ENCODE peak calls at places on chromosomes 1 and 21, in four cellular contexts. G, B, J and W are unnamed samples.
A peak's percentile ranks its signal among the peaks of the same experiment; 100 is the strongest.

GRCh38 chr1:87718241-87718950 is 389.7 kb downstream of the LMO4 start:
- DNase-seq in J (no peak), B (no peak), G (no peak), W (no peak)

GRCh38 chr1:28592314-28593071 is 428 bp downstream of the RAB42 start:
- DNase-seq in J (peak; percentile 32), B (no peak), G (no peak), W (no peak)

GRCh38 chr1:182163821-182164223 is 102.3 kb upstream of the ZNF648 start:
- DNase-seq in J (peak; percentile 24), B (peak; percentile 78), G (peak; percentile 63), W (no peak)

GRCh38 chr1:90189889-90190288 is 195.0 kb downstream of the ZNF326 start:
- DNase-seq in B (no peak), G (no peak), J (no peak), W (no peak)

GRCh38 chr1:71565267-71565666 is 484.4 kb upstream of the ZRANB2 start:
- DNase-seq in J (no peak), G (no peak), B (peak; percentile 49), W (no peak)

GRCh38 chr1:156676820-156677615 is at the start of gene NES:
- DNase-seq in B (no peak), G (no peak), J (peak; percentile 50), W (no peak)

GRCh38 chr1:107821340-107821739 is 143.6 kb downstream of the VAV3 start:
- DNase-seq in J (no peak), G (no peak), B (no peak), W (no peak)

GRCh38 chr1:45785583-45785982 is 17.8 kb upstream of the MAST2 start:
- DNase-seq in G (no peak), B (no peak), J (no peak), W (no peak)

GRCh38 chr21:39669976-39670671 is 57.4 kb downstream of the B3GALT5 start:
- DNase-seq in G (no peak), B (no peak), J (peak; percentile 72), W (peak; percentile 85)

GRCh38 chr1:8554956-8555534 is 237.1 kb downstream of the SLC45A1 start:
- DNase-seq in J (no peak), G (no peak), B (peak; percentile 29), W (no peak)

GRCh38 chr21:39078322-39079065 is 104.8 kb downstream of the PSMG1 start:
- DNase-seq in B (no peak), J (no peak), G (no peak), W (no peak)

GRCh38 chr1:118250232-118250631 is 65.2 kb upstream of the SPAG17 start:
- DNase-seq in B (no peak), G (no peak), J (no peak), W (no peak)

GRCh38 chr1:245822997-245823396 is 668.2 kb downstream of the KIF26B start:
- DNase-seq in J (no peak), B (no peak), G (no peak), W (no peak)

GRCh38 chr1:46622341-46622740 is 5.7 kb upstream of the MOB3C start:
- DNase-seq in G (no peak), J (peak; percentile 60), B (no peak), W (no peak)

GRCh38 chr1:8880068-8880676 is 1.7 kb upstream of the ENO1 start:
- DNase-seq in B (peak; percentile 72), G (no peak), J (peak; percentile 48), W (no peak)

GRCh38 chr1:2043886-2044285 is 6.3 kb upstream of the PRKCZ start:
- DNase-seq in J (no peak), B (no peak), G (no peak), W (no peak)

GRCh38 chr1:87334351-87335174 is 5.9 kb downstream of the LMO4 start:
- DNase-seq in G (peak; percentile 33), J (peak; percentile 16), B (no peak), W (peak; percentile 51)

GRCh38 chr1:35190784-35191183 is 2.2 kb downstream of the SFPQ start:
- DNase-seq in G (no peak), B (no peak), J (no peak), W (no peak)

GRCh38 chr1:1254667-1254998 is 8.1 kb upstream of the C1QTNF12 start:
- DNase-seq in B (no peak), J (no peak), G (no peak), W (no peak)

GRCh38 chr21:36589352-36589971 is 109.5 kb upstream of the SIM2 start:
- DNase-seq in J (peak; percentile 32), B (peak; percentile 41), G (peak; percentile 31), W (no peak)

GRCh38 chr1:57831624-57832023 is 407.8 kb upstream of the DAB1 start:
- DNase-seq in G (no peak), B (no peak), J (no peak), W (no peak)

GRCh38 chr21:41169258-41169576 is 1.3 kb downstream of the BACE2 start:
- DNase-seq in G (no peak), J (no peak), B (no peak), W (no peak)

GRCh38 chr21:41169701-41170100 is 1.7 kb downstream of the BACE2 start:
- DNase-seq in G (no peak), B (no peak), J (no peak), W (no peak)

GRCh38 chr21:41168391-41169257 is 664 bp downstream of the BACE2 start:
- DNase-seq in J (peak; percentile 63), B (peak; percentile 21), G (peak; percentile 59), W (peak; percentile 67)

GRCh38 chr21:41166947-41167346 is 1.0 kb upstream of the BACE2 start:
- DNase-seq in B (no peak), J (no peak), G (peak; percentile 60), W (no peak)

DNA sequence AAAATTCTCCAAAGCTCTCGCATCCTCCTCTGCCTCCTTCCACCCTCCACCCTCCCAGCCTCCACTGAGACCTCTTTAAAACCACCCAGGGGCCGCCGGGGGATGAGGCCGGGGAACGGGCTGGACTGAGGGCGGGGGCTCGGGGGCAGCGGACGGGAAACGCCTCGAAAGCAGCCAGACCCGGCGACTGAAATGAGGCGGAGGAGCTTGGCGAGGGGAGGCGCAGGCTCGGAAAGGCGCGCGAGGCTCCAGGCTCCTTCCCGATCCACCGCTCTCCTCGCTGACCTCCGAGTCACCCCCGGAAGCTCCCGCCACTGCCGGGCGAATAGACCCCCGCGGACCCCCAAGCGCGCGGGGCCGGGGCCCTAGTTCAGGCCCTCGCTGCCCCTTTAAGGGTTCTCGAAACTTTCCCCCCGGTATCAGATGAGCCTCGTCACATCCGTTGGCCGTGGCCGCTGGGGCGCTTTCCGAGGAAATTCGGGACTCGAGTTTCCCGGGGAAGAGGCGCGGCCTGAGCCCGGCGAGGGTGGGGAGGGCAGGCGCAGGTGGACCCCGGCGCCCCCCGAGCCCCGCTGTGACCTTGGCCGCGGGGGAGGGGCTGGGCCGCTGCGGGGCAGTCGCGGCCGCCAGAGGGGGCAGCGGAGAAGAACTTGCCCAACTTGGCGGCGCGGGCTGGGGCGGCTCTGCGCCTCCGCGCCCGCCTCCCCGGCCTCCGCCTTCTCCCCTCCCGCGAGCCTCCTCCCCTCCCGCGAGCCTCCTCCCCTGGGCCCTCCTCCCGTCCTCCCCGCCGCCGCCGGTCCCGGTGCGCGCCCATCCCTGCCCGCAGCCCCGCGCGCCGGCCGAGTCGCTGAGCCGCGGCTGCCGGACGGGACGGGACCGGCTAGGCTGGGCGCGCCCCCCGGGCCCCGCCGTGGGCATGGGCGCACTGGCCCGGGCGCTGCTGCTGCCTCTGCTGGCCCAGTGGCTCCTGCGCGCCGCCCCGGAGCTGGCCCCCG is at the start of gene BACE2:
- DNase-seq in J (peak; percentile 87), G (peak; percentile 79), B (peak; percentile 52), W (peak; percentile 43)
- TF ChIP-seq POLR2A in J (peak; percentile 49), G (peak; percentile 19), B (peak; percentile 54), W (peak; percentile 40)

GRCh38 chr1:21205416-21205815 is 28.7 kb upstream of the EIF4G3 start:
- DNase-seq in J (no peak), B (no peak), G (no peak), W (no peak)

GRCh38 chr1:21206117-21206516 is 29.4 kb upstream of the EIF4G3 start:
- DNase-seq in J (no peak), B (no peak), G (no peak), W (no peak)

GRCh38 chr1:21198929-21199328 is 22.2 kb upstream of the EIF4G3 start:
- DNase-seq in G (no peak), B (no peak), J (no peak), W (no peak)

GRCh38 chr1:21201650-21202049 is 25.0 kb upstream of the EIF4G3 start:
- DNase-seq in G (no peak), J (no peak), B (no peak), W (no peak)

GRCh38 chr1:21200767-21201166 is 24.1 kb upstream of the EIF4G3 start:
- DNase-seq in J (no peak), G (no peak), B (no peak), W (no peak)
- H3K27ac ChIP-seq in J (no peak overlapping the region), G (no peak overlapping the region), B (no peak overlapping the region), W (no peak overlapping the region)

DNA sequence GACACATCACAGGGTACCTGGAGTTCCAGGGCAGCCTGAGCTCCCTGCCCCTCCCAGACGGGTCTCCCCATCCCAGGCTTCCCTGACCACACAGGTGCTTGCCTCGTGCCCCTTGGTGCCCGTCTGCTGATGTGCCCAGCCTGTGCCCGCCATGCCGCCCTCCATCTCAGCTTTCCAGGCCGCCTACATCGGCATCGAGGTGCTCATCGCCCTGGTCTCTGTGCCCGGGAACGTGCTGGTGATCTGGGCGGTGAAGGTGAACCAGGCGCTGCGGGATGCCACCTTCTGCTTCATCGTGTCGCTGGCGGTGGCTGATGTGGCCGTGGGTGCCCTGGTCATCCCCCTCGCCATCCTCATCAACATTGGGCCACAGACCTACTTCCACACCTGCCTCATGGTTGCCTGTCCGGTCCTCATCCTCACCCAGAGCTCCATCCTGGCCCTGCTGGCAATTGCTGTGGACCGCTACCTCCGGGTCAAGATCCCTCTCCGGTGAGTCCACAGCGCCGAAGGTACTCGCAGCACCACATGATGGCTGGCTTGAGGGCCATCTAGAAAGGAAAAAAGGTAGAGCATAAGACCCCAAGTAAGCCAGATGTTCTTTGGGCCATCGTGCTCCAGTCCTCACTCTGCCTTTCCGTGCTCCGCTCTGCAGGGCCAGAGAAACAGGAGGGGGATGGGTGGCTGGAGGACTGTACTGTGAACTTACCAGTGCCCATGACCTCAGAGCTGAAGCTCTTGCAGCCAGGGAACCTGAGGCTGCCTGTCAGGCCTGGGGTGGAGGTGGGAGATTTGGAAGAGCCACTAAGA is 1.4 kb downstream of the ADORA1 start:
- DNase-seq in J (peak; percentile 4), G (no peak), B (no peak), W (no peak)
- H3K27me3 ChIP-seq in J (peaks cover 40% of the 10 kb centered on the region), G (no peaks in the 10 kb centered on the region), B (no peaks in the 10 kb centered on the region), W (no peaks in the 10 kb centered on the region)

GRCh38 chr1:89130716-89131115 is 4.8 kb upstream of the GBP2 start:
- DNase-seq in B (no peak), J (no peak), G (no peak), W (no peak)

GRCh38 chr1:89126602-89127001 is 688 bp upstream of the GBP2 start:
- DNase-seq in J (no peak), G (no peak), B (no peak), W (no peak)

GRCh38 chr1:89126234-89126580 is 293 bp upstream of the GBP2 start:
- DNase-seq in J (no peak), B (no peak), G (no peak), W (no peak)

GRCh38 chr1:89121641-89122040 is 4.3 kb downstream of the GBP2 start:
- DNase-seq in G (no peak), B (no peak), J (no peak), W (no peak)

DNA sequence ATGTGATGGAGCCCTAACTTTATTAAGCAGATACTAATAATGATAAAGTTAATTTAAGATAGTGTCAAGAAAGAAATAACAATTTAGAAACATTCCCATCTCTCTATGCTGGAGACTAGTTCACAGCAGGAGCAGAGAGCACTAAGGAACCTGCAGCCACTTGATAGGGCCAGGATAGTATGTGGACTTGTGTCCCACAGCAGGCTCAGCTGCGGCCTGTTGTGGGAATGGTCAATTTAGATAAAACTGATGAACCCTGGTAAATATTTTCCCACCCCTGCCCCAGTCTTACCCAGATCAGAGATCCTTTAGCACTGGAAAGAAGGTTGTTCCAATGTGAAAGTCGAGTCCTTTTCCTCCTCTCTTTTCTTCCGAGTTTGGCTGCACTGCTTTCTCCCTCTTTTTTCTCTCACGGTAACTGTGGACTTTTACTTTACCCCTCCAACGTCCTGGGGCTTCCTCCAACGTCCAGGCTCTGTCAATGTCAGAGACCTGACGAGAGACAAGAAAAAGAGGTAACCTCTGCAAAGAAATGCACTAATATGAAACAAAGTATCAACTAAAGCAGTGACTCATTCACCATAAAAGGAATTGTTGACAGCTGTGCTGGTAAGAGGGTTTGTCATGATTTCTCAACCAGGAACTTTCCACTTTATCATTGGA is at the start of gene GBP2:
- DNase-seq in B (no peak), J (no peak), G (no peak), W (peak; percentile 55)
- TF ChIP-seq POLR2A in B (peak; percentile 42), J (peak; percentile 61), G (peak; percentile 33), W (peak; percentile 75)